ENCODE peak calls at places on chromosomes 1 and 21, in six cellular contexts. T, A, L, H, U and S are unnamed samples.
A peak's percentile ranks its signal among the peaks of the same experiment; 100 is the strongest.

GRCh38 chr1:53902235-53902920 is 8.4 kb downstream of the DIO1 start:
- DNase-seq in T (no peak), L (peak; percentile 31), H (no peak), U (no peak), A (no peak), S (no peak)

GRCh38 chr1:180927348-180927747 is 14.7 kb downstream of the KIAA1614 start:
- DNase-seq in T (no peak), A (no peak), U (no peak), H (no peak), L (no peak), S (no peak)

GRCh38 chr1:225651872-225652725 is 824 bp downstream of the ENAH start:
- DNase-seq in A (peak; percentile 35), L (peak; percentile 60), T (no peak), U (no peak), H (peak; percentile 87), S (no peak)

GRCh38 chr1:208052135-208052534 is 141.2 kb upstream of the CD34 start:
- DNase-seq in A (no peak), T (no peak), H (no peak), L (no peak), U (no peak), S (no peak)

GRCh38 chr1:81920245-81920740 is 119.6 kb downstream of the ADGRL2 start:
- DNase-seq in T (peak; percentile 79), U (peak; percentile 68), A (peak; percentile 79), H (peak; percentile 97), L (peak; percentile 86), S (peak; percentile 74)

GRCh38 chr1:186634511-186634910 is 45.7 kb downstream of the PTGS2 start:
- DNase-seq in H (no peak), U (no peak), T (no peak), A (no peak), L (no peak), S (no peak)

GRCh38 chr1:40267767-40268187 is 9.7 kb downstream of the ZMPSTE24 start:
- DNase-seq in H (no peak), T (no peak), A (no peak), U (no peak), L (peak; percentile 74), S (peak; percentile 97)

GRCh38 chr1:157099633-157100009 is at the start of gene ETV3L:
- DNase-seq in H (no peak), U (no peak), T (no peak), A (no peak), L (no peak), S (no peak)

GRCh38 chr1:91325456-91325855 is 79.2 kb downstream of the HFM1 start:
- DNase-seq in H (no peak), L (no peak), A (no peak), U (no peak), T (no peak), S (no peak)

GRCh38 chr1:51236548-51237312 is 657 bp downstream of the RNF11 start:
- DNase-seq in L (peak; percentile 77), U (no peak), H (peak; percentile 51), T (peak; percentile 33), A (peak; percentile 23), S (peak; percentile 39)

GRCh38 chr1:193406901-193407300 is 220.5 kb upstream of the B3GALT2 start:
- DNase-seq in A (peak; percentile 6), T (no peak), L (peak; percentile 68), U (no peak), H (peak; percentile 51), S (peak; percentile 72)

GRCh38 chr21:41709166-41709565 is 57.7 kb downstream of the RIPK4 start:
- DNase-seq in U (no peak), T (no peak), A (no peak), L (no peak), H (no peak), S (no peak)

GRCh38 chr21:42590431-42591131 is 62.8 kb upstream of the PDE9A start:
- DNase-seq in L (no peak), A (no peak), T (no peak), U (no peak), H (peak; percentile 10), S (no peak)

GRCh38 chr1:58290685-58291372 is 255.7 kb downstream of the OMA1 start:
- DNase-seq in L (peak; percentile 17), T (peak; percentile 69), U (peak; percentile 9), A (peak; percentile 63), H (peak; percentile 71), S (peak; percentile 16)

GRCh38 chr1:44472614-44473262 is 67.7 kb downstream of the RNF220 start:
- DNase-seq in T (no peak), H (no peak), L (no peak), U (no peak), A (no peak), S (no peak)

GRCh38 chr1:75725861-75726361 is 1.4 kb downstream of the ACADM start:
- DNase-seq in L (no peak), U (no peak), H (peak; percentile 5), A (no peak), T (no peak), S (no peak)

GRCh38 chr1:205925730-205926129 is 17.5 kb downstream of the SLC26A9 start:
- DNase-seq in L (peak; percentile 85), T (no peak), U (no peak), H (no peak), A (no peak), S (peak; percentile 85)

GRCh38 chr1:180563013-180563827 is 4.5 kb downstream of the OVAAL start:
- DNase-seq in H (peak; percentile 38), L (peak; percentile 49), A (no peak), U (no peak), T (no peak), S (peak; percentile 77)

GRCh38 chr1:40861227-40862003 is 748 bp downstream of the CITED4 start:
- DNase-seq in U (no peak), A (peak; percentile 44), L (peak; percentile 60), H (peak; percentile 61), T (no peak), S (peak; percentile 48)

GRCh38 chr1:67257173-67257535 is 50.5 kb upstream of the IL12RB2 start:
- DNase-seq in H (no peak), T (no peak), U (no peak), A (no peak), L (no peak), S (no peak)

GRCh38 chr1:161198206-161198876 is 513 bp downstream of the ADAMTS4 start:
- DNase-seq in T (peak; percentile 83), U (no peak), A (no peak), H (peak; percentile 86), L (no peak), S (no peak)

GRCh38 chr1:161197560-161198205 is 1.2 kb downstream of the ADAMTS4 start:
- DNase-seq in L (no peak), T (no peak), H (no peak), U (no peak), A (no peak), S (no peak)

GRCh38 chr1:161199506-161200119 is 759 bp upstream of the ADAMTS4 start:
- DNase-seq in A (no peak), L (no peak), H (no peak), U (no peak), T (no peak), S (no peak)

GRCh38 chr1:161200421-161200991 is 1.7 kb upstream of the ADAMTS4 start:
- DNase-seq in T (peak; percentile 50), L (no peak), U (no peak), H (no peak), A (no peak), S (no peak)

DNA sequence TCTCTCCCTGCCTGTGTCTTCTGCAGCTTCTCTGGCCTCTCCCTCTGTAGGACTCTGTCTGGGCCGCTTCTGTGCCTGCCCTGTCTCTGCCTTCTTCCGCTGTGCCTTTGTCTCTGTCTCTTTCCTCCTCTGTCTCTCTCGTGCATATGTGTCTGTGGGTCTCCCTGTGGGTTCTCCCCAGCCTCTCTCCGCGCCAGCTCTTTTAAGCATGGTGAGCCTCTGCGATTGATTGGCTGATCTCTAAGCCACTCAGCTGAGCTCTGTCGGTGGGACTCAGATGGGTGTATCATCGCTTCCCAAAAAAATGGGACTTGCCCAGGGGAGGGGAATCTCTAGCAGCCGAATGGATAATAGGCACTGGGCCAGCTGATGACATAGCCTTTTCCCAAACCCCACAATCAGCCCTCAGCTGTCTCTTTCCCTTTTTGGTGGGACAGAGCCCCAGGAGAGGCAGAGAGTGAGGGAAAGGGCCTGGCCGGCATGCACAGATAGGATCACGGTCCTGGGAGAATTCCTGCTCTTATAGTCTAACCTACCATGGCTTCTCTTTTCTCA is at the start of gene ADAMTS4:
- DNase-seq in U (no peak), A (no peak), L (no peak), T (peak; percentile 82), H (peak; percentile 86), S (peak; percentile 76)
- H2BK15ac ChIP-seq in U (peak within 1 kb of the TSS; percentile 97), A (peak within 1 kb of the TSS; percentile 59), L (peak within 1 kb of the TSS; percentile 87), T (no peak within 1 kb of the TSS), H (no peak within 1 kb of the TSS), S (peak within 1 kb of the TSS; percentile 16)

GRCh38 chr1:200873116-200873670 is 412 bp downstream of the GPR25 start:
- DNase-seq in T (peak; percentile 63), H (no peak), A (no peak), L (no peak), U (no peak), S (no peak)
- H3K27me3 ChIP-seq in T (no peaks in the 10 kb centered on the region), H (no peaks in the 10 kb centered on the region), A (no peaks in the 10 kb centered on the region), L (peaks cover 11% of the 10 kb centered on the region), U (no peaks in the 10 kb centered on the region), S (peaks cover 72% of the 10 kb centered on the region)

GRCh38 chr1:15712158-15712557 is 23.9 kb upstream of the SLC25A34 start:
- DNase-seq in L (no peak), T (no peak), A (no peak), H (no peak), U (no peak), S (no peak)

GRCh38 chr1:15707239-15707940 is 23.3 kb downstream of the PLEKHM2 start:
- DNase-seq in U (no peak), H (no peak), A (no peak), T (no peak), L (no peak), S (no peak)

GRCh38 chr1:15708486-15709137 is 24.5 kb downstream of the PLEKHM2 start:
- DNase-seq in T (no peak), H (no peak), L (no peak), U (no peak), A (no peak), S (no peak)

GRCh38 chr1:15706751-15707150 is 22.6 kb downstream of the PLEKHM2 start:
- DNase-seq in T (no peak), U (no peak), H (no peak), L (no peak), A (no peak), S (no peak)

DNA sequence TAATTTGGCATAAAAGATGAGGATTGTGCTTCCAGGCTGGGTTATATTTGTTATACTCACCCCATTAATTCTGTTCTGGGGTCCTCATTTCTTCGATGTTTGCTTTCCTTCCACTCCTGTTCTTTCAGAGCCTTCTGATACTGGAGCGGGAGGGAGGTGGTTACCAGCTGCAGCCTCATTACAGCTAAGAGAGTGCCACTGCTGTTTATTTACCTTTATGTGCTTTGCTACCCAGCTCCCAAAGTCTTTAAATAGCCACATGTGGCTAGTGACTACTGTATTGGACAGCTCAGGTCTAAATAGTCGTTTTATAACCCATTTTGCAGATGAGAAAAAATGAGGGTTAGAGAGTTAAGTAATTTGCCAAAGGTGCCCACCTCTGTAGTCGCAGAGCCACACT is 25.1 kb downstream of the PLEKHM2 start:
- DNase-seq in H (no peak), A (no peak), L (no peak), U (no peak), T (no peak), S (no peak)
- H2BK15ac ChIP-seq in H (no peak overlapping the region), A (no peak overlapping the region), L (no peak overlapping the region), U (no peak overlapping the region), T (no peak overlapping the region), S (no peak overlapping the region)

DNA sequence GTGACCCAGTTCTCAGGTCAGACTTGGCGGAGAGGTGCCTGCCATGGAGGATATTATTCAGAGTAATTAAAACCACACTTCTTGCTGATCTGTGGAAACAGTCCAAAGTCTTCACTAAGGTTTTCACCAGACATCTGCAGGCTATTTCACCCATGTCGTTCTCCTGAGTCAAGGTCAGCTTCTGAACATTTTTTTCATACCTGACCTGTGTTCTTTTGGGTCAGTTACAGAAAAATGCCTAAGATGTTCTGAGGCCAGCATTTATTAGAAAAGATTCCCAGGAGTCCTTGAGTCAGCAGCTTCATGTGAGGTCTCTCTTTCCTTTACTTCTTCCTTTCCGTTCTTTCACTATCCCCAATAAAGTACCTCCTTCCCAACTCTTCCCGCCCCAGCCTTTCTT is 54.9 kb downstream of the RGL1 start:
- DNase-seq in U (no peak), L (no peak), A (no peak), H (no peak), T (no peak), S (no peak)
- H3K27me3 ChIP-seq in U (no peaks in the 10 kb centered on the region), L (no peaks in the 10 kb centered on the region), A (no peaks in the 10 kb centered on the region), H (no peaks in the 10 kb centered on the region), T (no peaks in the 10 kb centered on the region), S (no peaks in the 10 kb centered on the region)